ENCODE peak calls at places on chromosomes 3 and 15, in eight cellular contexts. N is mesothelial cell of epicardium; Q is AG04449; A is WTC11; Z is nucleus accumbens; S is HuH-7.5; M is activated CD8-positive, alpha-beta memory T cell treated with anti-CD3 and anti-CD28 coated beads, Interleukin-2, amount 50 U/mL, for 48 hours; W is T-helper 1 cell. U is an unnamed sample.

GRCh38 chr15:52749250-52749649 is 40.9 kb downstream of the ONECUT1 start:
- DNase-seq in N (no peak), Q (no peak), A (no peak), Z (no peak), S (no peak), M (no peak), W (no peak), U (no peak)

GRCh38 chr15:52180196-52180835 is 10.9 kb downstream of the GNB5 start:
- DNase-seq in N (no peak), Q (no peak), A (no peak), Z (no peak), S (peak), M (no peak), W (peak), U (no peak)

GRCh38 chr3:122100591-122101491 is 45.7 kb downstream of the CD86 start:
- DNase-seq in N (no peak), Q (no peak), A (no peak), Z (no peak), S (no peak), M (no peak), W (no peak), U (no peak)

GRCh38 chr3:67578416-67578815 is 76.0 kb downstream of the SUCLG2 start:
- DNase-seq in N (peak), Q (no peak), A (no peak), Z (no peak), S (no peak), M (no peak), W (no peak), U (no peak)

GRCh38 chr3:171770689-171771620 is 39.3 kb downstream of the PLD1 start:
- DNase-seq in N (no peak), Q (peak), A (peak), Z (no peak), S (no peak), M (no peak), W (no peak), U (peak)

GRCh38 chr15:78625621-78626280 is 5.0 kb upstream of the CHRNA3 start:
- DNase-seq in N (no peak), Q (no peak), A (no peak), Z (no peak), S (no peak), M (no peak), W (no peak), U (no peak)

GRCh38 chr3:56476771-56477170 is 8.5 kb upstream of the ERC2 start:
- DNase-seq in N (no peak), Q (no peak), A (no peak), Z (no peak), S (no peak), M (no peak), W (no peak), U (no peak)

GRCh38 chr3:172126741-172127140 is 87.4 kb downstream of the FNDC3B start:
- DNase-seq in N (no peak), Q (no peak), A (no peak), Z (no peak), S (no peak), M (no peak), W (no peak), U (no peak)

GRCh38 chr3:18559323-18559972 is 134.3 kb upstream of the SATB1 start:
- DNase-seq in N (peak), Q (no peak), A (peak), Z (no peak), S (peak), M (peak), W (peak), U (no peak)

GRCh38 chr15:91070872-91071271 is 29.2 kb upstream of the SV2B start:
- DNase-seq in N (no peak), Q (no peak), A (no peak), Z (no peak), S (no peak), M (no peak), W (no peak), U (no peak)

GRCh38 chr15:63010386-63010785 is 32.2 kb upstream of the TPM1 start:
- DNase-seq in N (no peak), Q (no peak), A (no peak), Z (no peak), S (no peak), M (no peak), W (no peak), U (no peak)

GRCh38 chr3:134852893-134853351 is 57.9 kb downstream of the EPHB1 start:
- DNase-seq in N (no peak), Q (no peak), A (no peak), Z (no peak), S (no peak), M (no peak), W (no peak), U (no peak)

GRCh38 chr3:167882057-167882667 is 146.6 kb downstream of the SERPINI1 start:
- DNase-seq in N (no peak), Q (no peak), A (no peak), Z (no peak), S (peak), M (no peak), W (no peak), U (peak)

GRCh38 chr15:92565351-92566125 is 90.0 kb downstream of the FAM174B start:
- DNase-seq in N (no peak), Q (no peak), A (no peak), Z (no peak), S (no peak), M (peak), W (no peak), U (no peak)

GRCh38 chr3:100978036-100978659 is 15.1 kb downstream of the ABI3BP start:
- DNase-seq in N (no peak), Q (no peak), A (no peak), Z (no peak), S (no peak), M (no peak), W (no peak), U (no peak)

GRCh38 chr3:151753846-151754245 is 20.1 kb downstream of the AADACL2 start:
- DNase-seq in N (no peak), Q (no peak), A (no peak), Z (no peak), S (no peak), M (no peak), W (no peak), U (no peak)

GRCh38 chr15:100140527-100141303 is 201.1 kb downstream of the ADAMTS17 start:
- DNase-seq in N (no peak), Q (no peak), A (no peak), Z (no peak), S (no peak), M (no peak), W (no peak), U (no peak)

GRCh38 chr3:121542924-121543323 is 2.9 kb downstream of the POLQ start:
- DNase-seq in N (no peak), Q (no peak), A (no peak), Z (no peak), S (no peak), M (no peak), W (no peak), U (no peak)

GRCh38 chr15:53671545-53671944 is 87.9 kb downstream of the WDR72 start:
- DNase-seq in N (no peak), Q (no peak), A (no peak), Z (no peak), S (no peak), M (no peak), W (no peak), U (no peak)

GRCh38 chr3:117059054-117059989 is 349.7 kb downstream of the TUSC7 start:
- DNase-seq in N (no peak), Q (no peak), A (no peak), Z (no peak), S (no peak), M (no peak), W (no peak), U (no peak)